ENCODE peak calls at places on chromosomes 13 and 19, in eight cellular contexts. C is T-helper 2 cell; V is EH; I is central memory CD4-positive, alpha-beta T cell; H is COR-L47; S is GM20000; E is aorta; L is heart left ventricle. U is an unnamed sample.

GRCh38 chr19:40237791-40238190 is 11.3 kb upstream of the CCNP start:
- DNase-seq in C (no peak), V (no peak), I (no peak), H (no peak), S (no peak), E (no peak), L (no peak), U (no peak)

GRCh38 chr19:14015454-14016035 is 9.4 kb upstream of the RFX1 start:
- DNase-seq in C (no peak), V (no peak), I (no peak), H (no peak), S (peak), E (no peak), L (no peak), U (no peak)

GRCh38 chr13:29282096-29282495 is 313.4 kb downstream of the SLC7A1 start:
- DNase-seq in C (no peak), V (no peak), I (no peak), H (no peak), S (no peak), E (no peak), L (no peak), U (no peak)

GRCh38 chr19:16888629-16889371 is at the start of gene F2RL3:
- DNase-seq in C (peak), V (peak), I (no peak), H (no peak), S (peak), E (no peak), L (peak), U (peak)

GRCh38 chr19:49831592-49831991 is 13.5 kb downstream of the MED25 start:
- DNase-seq in C (no peak), V (no peak), I (no peak), H (no peak), S (no peak), E (no peak), L (no peak), U (no peak)

GRCh38 chr13:109781384-109782065 is 4.9 kb downstream of the IRS2 start:
- DNase-seq in C (no peak), V (peak), I (no peak), H (no peak), S (no peak), E (no peak), L (no peak), U (no peak)

GRCh38 chr13:104831823-104832222 is 1703.6 kb downstream of the EFNB2 start:
- DNase-seq in C (no peak), V (no peak), I (no peak), H (no peak), S (no peak), E (no peak), L (no peak), U (no peak)

GRCh38 chr13:108437496-108437895 is 168.0 kb downstream of the TNFSF13B start:
- DNase-seq in C (no peak), V (no peak), I (no peak), H (no peak), S (no peak), E (no peak), L (no peak), U (no peak)

GRCh38 chr19:54179921-54180452 is 7.0 kb upstream of the TMC4 start:
- DNase-seq in C (no peak), V (peak), I (no peak), H (peak), S (peak), E (peak), L (no peak), U (peak)

GRCh38 chr19:48663667-48664066 is 9.2 kb downstream of the NTN5 start:
- DNase-seq in C (no peak), V (no peak), I (no peak), H (no peak), S (no peak), E (no peak), L (no peak), U (no peak)

GRCh38 chr13:51998723-51999471 is 12.4 kb downstream of the ATP7B start:
- DNase-seq in C (no peak), V (no peak), I (no peak), H (no peak), S (no peak), E (no peak), L (no peak), U (no peak)

GRCh38 chr13:105904034-105904742 is 631.3 kb downstream of the EFNB2 start:
- DNase-seq in C (no peak), V (no peak), I (no peak), H (no peak), S (no peak), E (no peak), L (no peak), U (peak)

GRCh38 chr13:66036024-66036614 is 1194.0 kb downstream of the PCDH9 start:
- DNase-seq in C (no peak), V (no peak), I (no peak), H (peak), S (no peak), E (no peak), L (no peak), U (no peak)

GRCh38 chr19:20840371-20840770 is 64.3 kb downstream of the ZNF66 start:
- DNase-seq in C (no peak), V (no peak), I (no peak), H (no peak), S (no peak), E (no peak), L (no peak), U (no peak)

GRCh38 chr19:41001243-41001971 is 10.3 kb downstream of the CYP2B6 start:
- DNase-seq in C (no peak), V (no peak), I (no peak), H (no peak), S (no peak), E (no peak), L (no peak), U (no peak)

GRCh38 chr13:74825170-74825948 is 656.6 kb downstream of the TBC1D4 start:
- DNase-seq in C (no peak), V (peak), I (no peak), H (no peak), S (no peak), E (no peak), L (no peak), U (no peak)

GRCh38 chr19:5801796-5802616 is 2.9 kb upstream of the NRTN start:
- DNase-seq in C (no peak), V (peak), I (no peak), H (no peak), S (no peak), E (peak), L (no peak), U (no peak)

GRCh38 chr13:58946274-58946673 is 1217.5 kb downstream of the DIAPH3 start:
- DNase-seq in C (no peak), V (no peak), I (no peak), H (no peak), S (no peak), E (no peak), L (no peak), U (no peak)

GRCh38 chr13:113596321-113597200 is 12.0 kb downstream of the TFDP1 start:
- DNase-seq in C (no peak), V (no peak), I (no peak), H (no peak), S (no peak), E (no peak), L (no peak), U (peak)

GRCh38 chr13:80386001-80386400 is 45.1 kb upstream of the SPRY2 start:
- DNase-seq in C (peak), V (no peak), I (no peak), H (no peak), S (no peak), E (no peak), L (no peak), U (no peak)

GRCh38 chr13:36875431-36875830 is 44.6 kb downstream of the SMAD9 start:
- DNase-seq in C (no peak), V (no peak), I (no peak), H (no peak), S (no peak), E (no peak), L (no peak), U (no peak)

GRCh38 chr19:56273563-56274117 is 1.1 kb downstream of the EDDM13 start:
- DNase-seq in C (no peak), V (peak), I (no peak), H (no peak), S (no peak), E (no peak), L (no peak), U (no peak)

GRCh38 chr13:100274942-100275506 is 186.1 kb downstream of the PCCA start:
- DNase-seq in C (no peak), V (no peak), I (no peak), H (no peak), S (no peak), E (no peak), L (no peak), U (no peak)

GRCh38 chr13:83272076-83272475 is 610.2 kb downstream of the SLITRK1 start:
- DNase-seq in C (no peak), V (no peak), I (no peak), H (no peak), S (no peak), E (no peak), L (no peak), U (no peak)

GRCh38 chr13:34243396-34243795 is 425.4 kb downstream of the RFC3 start:
- DNase-seq in C (no peak), V (no peak), I (no peak), H (no peak), S (no peak), E (no peak), L (peak), U (no peak)

GRCh38 chr13:65638572-65639168 is 1591.5 kb downstream of the PCDH9 start:
- DNase-seq in C (peak), V (peak), I (no peak), H (peak), S (peak), E (no peak), L (no peak), U (no peak)

GRCh38 chr19:37506387-37507166 is at the start of gene ZNF793:
- DNase-seq in C (peak), V (peak), I (peak), H (peak), S (peak), E (peak), L (peak), U (peak)

GRCh38 chr19:2813235-2814160 is 6.2 kb upstream of the ZNF554 start:
- DNase-seq in C (no peak), V (no peak), I (no peak), H (no peak), S (peak), E (no peak), L (no peak), U (no peak)

GRCh38 chr13:59360108-59360507 is 803.6 kb downstream of the DIAPH3 start:
- DNase-seq in C (peak), V (peak), I (no peak), H (no peak), S (no peak), E (peak), L (peak), U (no peak)

GRCh38 chr19:16001481-16002312 is 52.9 kb downstream of the OR10H4 start:
- DNase-seq in C (peak), V (peak), I (peak), H (no peak), S (peak), E (no peak), L (no peak), U (peak)

GRCh38 chr13:92896842-92897241 is 329.8 kb upstream of the GPC6 start:
- DNase-seq in C (no peak), V (no peak), I (no peak), H (peak), S (no peak), E (no peak), L (no peak), U (no peak)

GRCh38 chr19:18896421-18896841 is 473 bp upstream of the CERS1 start:
- DNase-seq in C (no peak), V (no peak), I (no peak), H (no peak), S (peak), E (no peak), L (no peak), U (no peak)

GRCh38 chr13:109243311-109243951 is 543.0 kb downstream of the IRS2 start:
- DNase-seq in C (no peak), V (peak), I (no peak), H (no peak), S (no peak), E (no peak), L (peak), U (no peak)

GRCh38 chr13:43272866-43273265 is 249.5 kb downstream of the DNAJC15 start:
- DNase-seq in C (no peak), V (no peak), I (no peak), H (peak), S (no peak), E (no peak), L (no peak), U (no peak)

GRCh38 chr19:6576869-6577281 is 14.1 kb downstream of the CD70 start:
- DNase-seq in C (no peak), V (no peak), I (no peak), H (no peak), S (no peak), E (no peak), L (no peak), U (peak)